ENCODE peak calls at places on chromosome 15, in eight cellular contexts. One of them, this sample, is unnamed.

GRCh38 chr15:34900748-34901147 is 68.8 kb downstream of the AQR start:
- DNase-seq in NCI-H774: peak
- DNase-seq in germinal center: no peak
- DNase-seq in esophagus squamous epithelium: no peak
- DNase-seq in cardiac muscle cell: peak
- DNase-seq in midbrain: no peak
- DNase-seq in A673: no peak
- DNase-seq in NCI-H1105 treated with DMSO at 0.1 percent for 48 hours: no peak
- DNase-seq in this sample: no peak

GRCh38 chr15:66700412-66700801 is 1.6 kb upstream of the SMAD6 start:
- DNase-seq in NCI-H774: no peak
- DNase-seq in germinal center: no peak
- DNase-seq in esophagus squamous epithelium: no peak
- DNase-seq in cardiac muscle cell: no peak
- DNase-seq in midbrain: no peak
- DNase-seq in A673: peak
- DNase-seq in NCI-H1105 treated with DMSO at 0.1 percent for 48 hours: no peak
- DNase-seq in this sample: no peak

GRCh38 chr15:65576669-65577068 is 34.3 kb downstream of the INTS14 start:
- DNase-seq in NCI-H774: no peak
- DNase-seq in germinal center: no peak
- DNase-seq in esophagus squamous epithelium: no peak
- DNase-seq in cardiac muscle cell: no peak
- DNase-seq in midbrain: no peak
- DNase-seq in A673: peak
- DNase-seq in NCI-H1105 treated with DMSO at 0.1 percent for 48 hours: no peak
- DNase-seq in this sample: no peak

GRCh38 chr15:28096720-28097431 is 2.2 kb downstream of the OCA2 start:
- DNase-seq in NCI-H774: no peak
- DNase-seq in germinal center: no peak
- DNase-seq in esophagus squamous epithelium: no peak
- DNase-seq in cardiac muscle cell: peak
- DNase-seq in midbrain: no peak
- DNase-seq in A673: peak
- DNase-seq in NCI-H1105 treated with DMSO at 0.1 percent for 48 hours: no peak
- DNase-seq in this sample: no peak

GRCh38 chr15:58114388-58114787 is 23.8 kb upstream of the AQP9 start:
- DNase-seq in NCI-H774: no peak
- DNase-seq in germinal center: no peak
- DNase-seq in esophagus squamous epithelium: no peak
- DNase-seq in cardiac muscle cell: no peak
- DNase-seq in midbrain: no peak
- DNase-seq in A673: no peak
- DNase-seq in NCI-H1105 treated with DMSO at 0.1 percent for 48 hours: no peak
- DNase-seq in this sample: no peak

GRCh38 chr15:96321422-96322391 is 8.8 kb upstream of the NR2F2 start:
- DNase-seq in NCI-H774: no peak
- DNase-seq in germinal center: no peak
- DNase-seq in esophagus squamous epithelium: no peak
- DNase-seq in cardiac muscle cell: no peak
- DNase-seq in midbrain: no peak
- DNase-seq in A673: peak
- DNase-seq in NCI-H1105 treated with DMSO at 0.1 percent for 48 hours: no peak
- DNase-seq in this sample: no peak

GRCh38 chr15:66601521-66601920 is 35.7 kb upstream of the LCTL start:
- DNase-seq in NCI-H774: no peak
- DNase-seq in germinal center: no peak
- DNase-seq in esophagus squamous epithelium: no peak
- DNase-seq in cardiac muscle cell: no peak
- DNase-seq in midbrain: no peak
- DNase-seq in A673: no peak
- DNase-seq in NCI-H1105 treated with DMSO at 0.1 percent for 48 hours: no peak
- DNase-seq in this sample: no peak

GRCh38 chr15:96354731-96355560 is 24.4 kb downstream of the NR2F2 start:
- DNase-seq in NCI-H774: no peak
- DNase-seq in germinal center: no peak
- DNase-seq in esophagus squamous epithelium: no peak
- DNase-seq in cardiac muscle cell: no peak
- DNase-seq in midbrain: no peak
- DNase-seq in A673: peak
- DNase-seq in NCI-H1105 treated with DMSO at 0.1 percent for 48 hours: no peak
- DNase-seq in this sample: no peak

GRCh38 chr15:96093063-96093462 is 237.4 kb upstream of the NR2F2 start:
- DNase-seq in NCI-H774: no peak
- DNase-seq in germinal center: no peak
- DNase-seq in esophagus squamous epithelium: no peak
- DNase-seq in cardiac muscle cell: no peak
- DNase-seq in midbrain: no peak
- DNase-seq in A673: no peak
- DNase-seq in NCI-H1105 treated with DMSO at 0.1 percent for 48 hours: no peak
- DNase-seq in this sample: no peak

GRCh38 chr15:55937040-55937439 is 56.4 kb downstream of the NEDD4 start:
- DNase-seq in NCI-H774: no peak
- DNase-seq in germinal center: no peak
- DNase-seq in esophagus squamous epithelium: no peak
- DNase-seq in cardiac muscle cell: no peak
- DNase-seq in midbrain: no peak
- DNase-seq in A673: no peak
- DNase-seq in NCI-H1105 treated with DMSO at 0.1 percent for 48 hours: no peak
- DNase-seq in this sample: no peak

GRCh38 chr15:38490231-38490630 is 36.3 kb downstream of the FAM98B start:
- DNase-seq in NCI-H774: no peak
- DNase-seq in germinal center: no peak
- DNase-seq in esophagus squamous epithelium: no peak
- DNase-seq in cardiac muscle cell: no peak
- DNase-seq in midbrain: no peak
- DNase-seq in A673: no peak
- DNase-seq in NCI-H1105 treated with DMSO at 0.1 percent for 48 hours: no peak
- DNase-seq in this sample: no peak

GRCh38 chr15:68420186-68420684 is 11.7 kb downstream of the ITGA11 start:
- DNase-seq in NCI-H774: no peak
- DNase-seq in germinal center: no peak
- DNase-seq in esophagus squamous epithelium: no peak
- DNase-seq in cardiac muscle cell: no peak
- DNase-seq in midbrain: no peak
- DNase-seq in A673: no peak
- DNase-seq in NCI-H1105 treated with DMSO at 0.1 percent for 48 hours: no peak
- DNase-seq in this sample: no peak

GRCh38 chr15:85795320-85795668 is 569 bp upstream of the KLHL25 start:
- DNase-seq in NCI-H774: no peak
- DNase-seq in germinal center: no peak
- DNase-seq in esophagus squamous epithelium: no peak
- DNase-seq in cardiac muscle cell: no peak
- DNase-seq in midbrain: no peak
- DNase-seq in A673: no peak
- DNase-seq in NCI-H1105 treated with DMSO at 0.1 percent for 48 hours: no peak
- DNase-seq in this sample: no peak

GRCh38 chr15:68292157-68292781 is 14.7 kb downstream of the FEM1B start:
- DNase-seq in NCI-H774: no peak
- DNase-seq in germinal center: no peak
- DNase-seq in esophagus squamous epithelium: no peak
- DNase-seq in cardiac muscle cell: no peak
- DNase-seq in midbrain: no peak
- DNase-seq in A673: no peak
- DNase-seq in NCI-H1105 treated with DMSO at 0.1 percent for 48 hours: no peak
- DNase-seq in this sample: no peak

GRCh38 chr15:77168616-77169015 is 97.7 kb upstream of the TSPAN3 start:
- DNase-seq in NCI-H774: no peak
- DNase-seq in germinal center: no peak
- DNase-seq in esophagus squamous epithelium: no peak
- DNase-seq in cardiac muscle cell: no peak
- DNase-seq in midbrain: no peak
- DNase-seq in A673: no peak
- DNase-seq in NCI-H1105 treated with DMSO at 0.1 percent for 48 hours: no peak
- DNase-seq in this sample: no peak

GRCh38 chr15:57510647-57511046 is 81.1 kb upstream of the MYZAP start:
- DNase-seq in NCI-H774: peak
- DNase-seq in germinal center: no peak
- DNase-seq in esophagus squamous epithelium: no peak
- DNase-seq in cardiac muscle cell: no peak
- DNase-seq in midbrain: no peak
- DNase-seq in A673: no peak
- DNase-seq in NCI-H1105 treated with DMSO at 0.1 percent for 48 hours: peak
- DNase-seq in this sample: no peak

GRCh38 chr15:77630064-77630463 is 2.6 kb downstream of the LINGO1 start:
- DNase-seq in NCI-H774: no peak
- DNase-seq in germinal center: no peak
- DNase-seq in esophagus squamous epithelium: no peak
- DNase-seq in cardiac muscle cell: no peak
- DNase-seq in midbrain: no peak
- DNase-seq in A673: no peak
- DNase-seq in NCI-H1105 treated with DMSO at 0.1 percent for 48 hours: no peak
- DNase-seq in this sample: no peak

GRCh38 chr15:68852466-68852865 is 31.8 kb upstream of the ANP32A start:
- DNase-seq in NCI-H774: no peak
- DNase-seq in germinal center: no peak
- DNase-seq in esophagus squamous epithelium: no peak
- DNase-seq in cardiac muscle cell: no peak
- DNase-seq in midbrain: no peak
- DNase-seq in A673: no peak
- DNase-seq in NCI-H1105 treated with DMSO at 0.1 percent for 48 hours: no peak
- DNase-seq in this sample: no peak

GRCh38 chr15:26050979-26051378 is 187.9 kb upstream of the ATP10A start:
- DNase-seq in NCI-H774: no peak
- DNase-seq in germinal center: no peak
- DNase-seq in esophagus squamous epithelium: no peak
- DNase-seq in cardiac muscle cell: no peak
- DNase-seq in midbrain: no peak
- DNase-seq in A673: no peak
- DNase-seq in NCI-H1105 treated with DMSO at 0.1 percent for 48 hours: no peak
- DNase-seq in this sample: no peak

GRCh38 chr15:80404057-80404718 is at the start of gene ARNT2:
- DNase-seq in NCI-H774: peak
- DNase-seq in germinal center: peak
- DNase-seq in esophagus squamous epithelium: no peak
- DNase-seq in cardiac muscle cell: peak
- DNase-seq in midbrain: peak
- DNase-seq in A673: no peak
- DNase-seq in NCI-H1105 treated with DMSO at 0.1 percent for 48 hours: peak
- DNase-seq in this sample: no peak

GRCh38 chr15:63283126-63283525 is 5.7 kb downstream of the APH1B start:
- DNase-seq in NCI-H774: no peak
- DNase-seq in germinal center: no peak
- DNase-seq in esophagus squamous epithelium: no peak
- DNase-seq in cardiac muscle cell: no peak
- DNase-seq in midbrain: no peak
- DNase-seq in A673: no peak
- DNase-seq in NCI-H1105 treated with DMSO at 0.1 percent for 48 hours: no peak
- DNase-seq in this sample: no peak